ENCODE peak calls at places on chromosome 14, in nine cellular contexts. One of them, this sample, is unnamed.

GRCh38 chr14:48398675-48399282 is 723.4 kb upstream of the MDGA2 start:
- DNase-seq in tibial artery: no peak
- DNase-seq in lower leg skin: no peak
- DNase-seq in SK-N-SH: peak
- DNase-seq in heart right ventricle: no peak
- DNase-seq in pancreas: no peak
- DNase-seq in ovary: no peak
- DNase-seq in fibroblast of pulmonary artery: peak
- DNase-seq in suprapubic skin: no peak
- DNase-seq in this sample: peak

GRCh38 chr14:64185184-64185583 is 109.0 kb downstream of the ESR2 start:
- DNase-seq in tibial artery: no peak
- DNase-seq in lower leg skin: no peak
- DNase-seq in SK-N-SH: no peak
- DNase-seq in heart right ventricle: no peak
- DNase-seq in pancreas: no peak
- DNase-seq in ovary: no peak
- DNase-seq in fibroblast of pulmonary artery: no peak
- DNase-seq in suprapubic skin: no peak
- DNase-seq in this sample: no peak

GRCh38 chr14:24271134-24271833 is at the start of gene RABGGTA:
- DNase-seq in tibial artery: peak
- DNase-seq in lower leg skin: peak
- DNase-seq in SK-N-SH: peak
- DNase-seq in heart right ventricle: peak
- DNase-seq in pancreas: peak
- DNase-seq in ovary: peak
- DNase-seq in fibroblast of pulmonary artery: peak
- DNase-seq in suprapubic skin: peak
- DNase-seq in this sample: peak

GRCh38 chr14:73753887-73754880 is 40.0 kb upstream of the PNMA1 start:
- DNase-seq in tibial artery: peak
- DNase-seq in lower leg skin: peak
- DNase-seq in SK-N-SH: no peak
- DNase-seq in heart right ventricle: no peak
- DNase-seq in pancreas: no peak
- DNase-seq in ovary: no peak
- DNase-seq in fibroblast of pulmonary artery: no peak
- DNase-seq in suprapubic skin: no peak
- DNase-seq in this sample: peak

GRCh38 chr14:23454445-23454856 is 15.1 kb upstream of the NGDN start:
- DNase-seq in tibial artery: no peak
- DNase-seq in lower leg skin: no peak
- DNase-seq in SK-N-SH: no peak
- DNase-seq in heart right ventricle: no peak
- DNase-seq in pancreas: no peak
- DNase-seq in ovary: no peak
- DNase-seq in fibroblast of pulmonary artery: no peak
- DNase-seq in suprapubic skin: no peak
- DNase-seq in this sample: no peak

GRCh38 chr14:62462996-62463395 is 582.3 kb downstream of the KCNH5 start:
- DNase-seq in tibial artery: no peak
- DNase-seq in lower leg skin: no peak
- DNase-seq in SK-N-SH: no peak
- DNase-seq in heart right ventricle: no peak
- DNase-seq in pancreas: no peak
- DNase-seq in ovary: no peak
- DNase-seq in fibroblast of pulmonary artery: no peak
- DNase-seq in suprapubic skin: no peak
- DNase-seq in this sample: no peak

GRCh38 chr14:58918066-58918465 is 270.4 kb upstream of the DAAM1 start:
- DNase-seq in tibial artery: no peak
- DNase-seq in lower leg skin: no peak
- DNase-seq in SK-N-SH: no peak
- DNase-seq in heart right ventricle: no peak
- DNase-seq in pancreas: no peak
- DNase-seq in ovary: no peak
- DNase-seq in fibroblast of pulmonary artery: no peak
- DNase-seq in suprapubic skin: no peak
- DNase-seq in this sample: no peak

GRCh38 chr14:98742001-98742400 is 530.0 kb downstream of the BCL11B start:
- DNase-seq in tibial artery: no peak
- DNase-seq in lower leg skin: no peak
- DNase-seq in SK-N-SH: no peak
- DNase-seq in heart right ventricle: no peak
- DNase-seq in pancreas: no peak
- DNase-seq in ovary: no peak
- DNase-seq in fibroblast of pulmonary artery: no peak
- DNase-seq in suprapubic skin: no peak
- DNase-seq in this sample: no peak

GRCh38 chr14:22973217-22974032 is 8.9 kb downstream of the AJUBA start:
- DNase-seq in tibial artery: no peak
- DNase-seq in lower leg skin: no peak
- DNase-seq in SK-N-SH: peak
- DNase-seq in heart right ventricle: no peak
- DNase-seq in pancreas: no peak
- DNase-seq in ovary: no peak
- DNase-seq in fibroblast of pulmonary artery: peak
- DNase-seq in suprapubic skin: no peak
- DNase-seq in this sample: peak

GRCh38 chr14:41362134-41362533 is 244.5 kb upstream of the LRFN5 start:
- DNase-seq in tibial artery: no peak
- DNase-seq in lower leg skin: no peak
- DNase-seq in SK-N-SH: no peak
- DNase-seq in heart right ventricle: no peak
- DNase-seq in pancreas: no peak
- DNase-seq in ovary: no peak
- DNase-seq in fibroblast of pulmonary artery: peak
- DNase-seq in suprapubic skin: no peak
- DNase-seq in this sample: no peak

GRCh38 chr14:28875937-28876910 is 109.6 kb downstream of the FOXG1 start:
- DNase-seq in tibial artery: no peak
- DNase-seq in lower leg skin: no peak
- DNase-seq in SK-N-SH: no peak
- DNase-seq in heart right ventricle: no peak
- DNase-seq in pancreas: no peak
- DNase-seq in ovary: no peak
- DNase-seq in fibroblast of pulmonary artery: no peak
- DNase-seq in suprapubic skin: no peak
- DNase-seq in this sample: no peak

GRCh38 chr14:92540472-92541048 is 27.0 kb downstream of the RIN3 start:
- DNase-seq in tibial artery: peak
- DNase-seq in lower leg skin: peak
- DNase-seq in SK-N-SH: peak
- DNase-seq in heart right ventricle: peak
- DNase-seq in pancreas: no peak
- DNase-seq in ovary: peak
- DNase-seq in fibroblast of pulmonary artery: peak
- DNase-seq in suprapubic skin: peak
- DNase-seq in this sample: peak

GRCh38 chr14:37202265-37202664 is 4.5 kb downstream of the MIPOL1 start:
- DNase-seq in tibial artery: no peak
- DNase-seq in lower leg skin: no peak
- DNase-seq in SK-N-SH: no peak
- DNase-seq in heart right ventricle: no peak
- DNase-seq in pancreas: no peak
- DNase-seq in ovary: no peak
- DNase-seq in fibroblast of pulmonary artery: peak
- DNase-seq in suprapubic skin: no peak
- DNase-seq in this sample: no peak

GRCh38 chr14:57822081-57822480 is 43.8 kb downstream of the SLC35F4 start:
- DNase-seq in tibial artery: no peak
- DNase-seq in lower leg skin: no peak
- DNase-seq in SK-N-SH: no peak
- DNase-seq in heart right ventricle: no peak
- DNase-seq in pancreas: no peak
- DNase-seq in ovary: no peak
- DNase-seq in fibroblast of pulmonary artery: no peak
- DNase-seq in suprapubic skin: no peak
- DNase-seq in this sample: no peak

DNA sequence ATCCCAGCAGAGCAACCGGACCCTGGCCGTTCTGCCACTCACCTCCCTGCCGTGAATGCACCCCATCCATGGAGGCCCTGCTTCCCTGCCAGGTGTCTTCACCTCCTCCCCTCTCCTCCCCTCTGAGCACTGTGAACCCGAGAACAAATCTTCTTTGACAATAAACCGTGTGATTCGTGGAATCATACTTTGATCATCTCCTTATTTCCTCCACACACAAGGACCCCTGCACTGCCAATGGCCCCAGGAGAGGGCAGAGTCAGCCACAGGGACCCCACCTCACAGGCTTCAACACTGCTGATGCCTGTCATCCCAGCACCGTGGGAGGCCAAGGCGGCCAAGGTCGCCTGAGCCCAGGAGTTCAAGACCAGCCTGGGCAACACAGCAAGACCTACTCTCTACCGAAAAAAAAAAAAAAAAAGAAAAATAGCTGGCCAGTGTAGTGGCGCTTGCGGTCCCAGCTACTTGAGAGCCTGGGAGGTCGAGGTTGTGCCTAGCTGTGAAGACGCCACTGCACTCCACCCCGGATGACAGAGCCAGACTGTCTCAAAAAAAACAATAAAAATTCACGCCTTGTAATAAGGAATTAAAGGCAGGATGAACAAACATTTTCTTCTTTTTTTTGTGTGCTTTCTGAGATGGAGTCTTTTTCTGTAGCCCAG is 1.1 kb downstream of the XRCC3 start:
- DNase-seq in tibial artery: no peak
- DNase-seq in lower leg skin: no peak
- DNase-seq in SK-N-SH: no peak
- DNase-seq in heart right ventricle: no peak
- DNase-seq in pancreas: peak
- DNase-seq in ovary: no peak
- DNase-seq in fibroblast of pulmonary artery: no peak
- DNase-seq in suprapubic skin: no peak
- DNase-seq in this sample: no peak
- H3K4me3 ChIP-seq in tibial artery: no peak
- H3K4me3 ChIP-seq in lower leg skin: no peak
- H3K4me3 ChIP-seq in SK-N-SH: peak
- H3K4me3 ChIP-seq in heart right ventricle: peak
- H3K4me3 ChIP-seq in pancreas: peak
- H3K4me3 ChIP-seq in ovary: no peak
- H3K4me3 ChIP-seq in fibroblast of pulmonary artery: peak
- H3K4me3 ChIP-seq in suprapubic skin: peak
- H3K4me3 ChIP-seq in this sample: peak

GRCh38 chr14:102592969-102593840 is 756 bp downstream of the RCOR1 start:
- DNase-seq in tibial artery: peak
- DNase-seq in lower leg skin: peak
- DNase-seq in SK-N-SH: peak
- DNase-seq in heart right ventricle: peak
- DNase-seq in pancreas: peak
- DNase-seq in ovary: peak
- DNase-seq in fibroblast of pulmonary artery: peak
- DNase-seq in suprapubic skin: peak
- DNase-seq in this sample: peak
- TF ChIP-seq CTCF in tibial artery: peak
- TF ChIP-seq CTCF in lower leg skin: no peak
- TF ChIP-seq CTCF in SK-N-SH: no peak
- TF ChIP-seq CTCF in heart right ventricle: peak
- TF ChIP-seq CTCF in pancreas: peak
- TF ChIP-seq CTCF in ovary: peak
- TF ChIP-seq CTCF in fibroblast of pulmonary artery: peak
- TF ChIP-seq CTCF in suprapubic skin: peak
- TF ChIP-seq CTCF in this sample: peak

DNA sequence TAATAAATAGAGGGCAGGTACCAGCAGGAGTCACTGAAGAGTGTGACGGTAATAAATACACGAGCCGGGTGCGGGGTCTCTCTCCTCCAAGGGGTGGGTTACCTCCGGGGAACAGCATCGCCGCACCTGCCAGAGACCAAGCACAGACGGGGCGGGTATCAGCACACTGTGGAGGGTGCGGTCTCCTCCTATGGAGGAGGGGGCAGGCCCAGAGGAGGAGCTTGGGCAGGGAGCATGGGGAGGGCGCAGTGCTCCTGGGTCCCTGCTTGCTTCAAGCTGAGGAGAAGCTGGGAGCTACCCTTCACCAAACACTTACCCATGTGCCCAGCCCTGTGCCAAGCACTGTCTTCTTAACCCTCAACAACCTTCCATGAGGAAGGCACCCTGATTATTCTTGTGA is 12.8 kb downstream of the PGF start:
- DNase-seq in tibial artery: peak
- DNase-seq in lower leg skin: no peak
- DNase-seq in SK-N-SH: no peak
- DNase-seq in heart right ventricle: no peak
- DNase-seq in pancreas: no peak
- DNase-seq in ovary: no peak
- DNase-seq in fibroblast of pulmonary artery: no peak
- DNase-seq in suprapubic skin: no peak
- DNase-seq in this sample: no peak
- H3K4me3 ChIP-seq in tibial artery: no peak
- H3K4me3 ChIP-seq in lower leg skin: no peak
- H3K4me3 ChIP-seq in SK-N-SH: no peak
- H3K4me3 ChIP-seq in heart right ventricle: no peak
- H3K4me3 ChIP-seq in pancreas: no peak
- H3K4me3 ChIP-seq in ovary: no peak
- H3K4me3 ChIP-seq in fibroblast of pulmonary artery: no peak
- H3K4me3 ChIP-seq in suprapubic skin: no peak
- H3K4me3 ChIP-seq in this sample: no peak

GRCh38 chr14:103999795-104000440 is 57.6 kb upstream of the RD3L start:
- DNase-seq in tibial artery: no peak
- DNase-seq in lower leg skin: no peak
- DNase-seq in SK-N-SH: no peak
- DNase-seq in heart right ventricle: no peak
- DNase-seq in pancreas: no peak
- DNase-seq in ovary: no peak
- DNase-seq in fibroblast of pulmonary artery: no peak
- DNase-seq in suprapubic skin: no peak
- DNase-seq in this sample: no peak

GRCh38 chr14:103997391-103997790 is 55.1 kb upstream of the RD3L start:
- DNase-seq in tibial artery: no peak
- DNase-seq in lower leg skin: no peak
- DNase-seq in SK-N-SH: no peak
- DNase-seq in heart right ventricle: no peak
- DNase-seq in pancreas: no peak
- DNase-seq in ovary: no peak
- DNase-seq in fibroblast of pulmonary artery: no peak
- DNase-seq in suprapubic skin: no peak
- DNase-seq in this sample: no peak

GRCh38 chr14:103998027-103998426 is 55.7 kb upstream of the RD3L start:
- DNase-seq in tibial artery: no peak
- DNase-seq in lower leg skin: no peak
- DNase-seq in SK-N-SH: no peak
- DNase-seq in heart right ventricle: no peak
- DNase-seq in pancreas: no peak
- DNase-seq in ovary: no peak
- DNase-seq in fibroblast of pulmonary artery: no peak
- DNase-seq in suprapubic skin: no peak
- DNase-seq in this sample: no peak

GRCh38 chr14:104003616-104004015 is 61.3 kb upstream of the RD3L start:
- DNase-seq in tibial artery: no peak
- DNase-seq in lower leg skin: no peak
- DNase-seq in SK-N-SH: no peak
- DNase-seq in heart right ventricle: no peak
- DNase-seq in pancreas: no peak
- DNase-seq in ovary: no peak
- DNase-seq in fibroblast of pulmonary artery: no peak
- DNase-seq in suprapubic skin: no peak
- DNase-seq in this sample: no peak

DNA sequence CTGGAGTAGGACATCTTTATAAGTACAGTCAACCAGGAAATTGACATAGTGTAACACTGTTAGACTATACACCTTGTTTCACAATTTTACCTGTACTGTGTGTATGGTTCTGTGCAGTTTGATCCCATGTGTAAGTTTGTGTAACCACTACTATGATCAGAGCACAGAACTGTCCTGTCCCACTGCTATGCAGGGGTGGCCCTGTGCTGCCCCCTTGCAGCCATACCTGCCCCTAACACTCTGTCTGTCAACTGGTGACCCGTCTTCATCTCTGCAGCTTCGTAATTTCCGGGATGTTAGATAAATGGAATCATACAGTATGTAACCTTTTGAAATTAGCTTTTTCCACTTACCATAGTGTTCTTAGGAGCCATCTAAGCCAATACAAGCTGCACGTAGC is 58.7 kb upstream of the RD3L start:
- DNase-seq in tibial artery: no peak
- DNase-seq in lower leg skin: no peak
- DNase-seq in SK-N-SH: peak
- DNase-seq in heart right ventricle: no peak
- DNase-seq in pancreas: no peak
- DNase-seq in ovary: no peak
- DNase-seq in fibroblast of pulmonary artery: no peak
- DNase-seq in suprapubic skin: no peak
- DNase-seq in this sample: no peak
- TF ChIP-seq CTCF in tibial artery: no peak
- TF ChIP-seq CTCF in lower leg skin: no peak
- TF ChIP-seq CTCF in SK-N-SH: peak
- TF ChIP-seq CTCF in heart right ventricle: peak
- TF ChIP-seq CTCF in pancreas: no peak
- TF ChIP-seq CTCF in ovary: no peak
- TF ChIP-seq CTCF in fibroblast of pulmonary artery: no peak
- TF ChIP-seq CTCF in suprapubic skin: no peak
- TF ChIP-seq CTCF in this sample: peak

This sample was measured in fibroblast of villous mesenchyme.